ENCODE peak calls at places on chromosomes 13 and 19, in seven cellular contexts. One of them, this sample, is unnamed.

GRCh38 chr13:80011448-80012212 is 329.3 kb downstream of the SPRY2 start:
- DNase-seq in pancreas: no peak
- DNase-seq in fibroblast of mammary gland: no peak
- DNase-seq in activated B cell treated with CpG ODN at 0.5 μM for 24 hours: no peak
- DNase-seq in left lung: no peak
- DNase-seq in AG09309: no peak
- DNase-seq in cardiac muscle cell: peak
- DNase-seq in this sample: no peak

GRCh38 chr19:35044317-35045117 is 3.0 kb downstream of the HPN start:
- DNase-seq in pancreas: no peak
- DNase-seq in left lung: no peak
- DNase-seq in cardiac muscle cell: peak
- DNase-seq in fibroblast of mammary gland: peak
- DNase-seq in AG09309: no peak
- DNase-seq in activated B cell treated with CpG ODN at 0.5 μM for 24 hours: peak
- DNase-seq in this sample: peak

GRCh38 chr19:13984875-13985741 is 21.0 kb downstream of the RFX1 start:
- DNase-seq in fibroblast of mammary gland: no peak
- DNase-seq in cardiac muscle cell: no peak
- DNase-seq in left lung: peak
- DNase-seq in AG09309: no peak
- DNase-seq in activated B cell treated with CpG ODN at 0.5 μM for 24 hours: no peak
- DNase-seq in pancreas: no peak
- DNase-seq in this sample: no peak

GRCh38 chr13:50125306-50125555 is 110.0 kb downstream of the KCNRG start:
- DNase-seq in left lung: no peak
- DNase-seq in activated B cell treated with CpG ODN at 0.5 μM for 24 hours: peak
- DNase-seq in cardiac muscle cell: no peak
- DNase-seq in pancreas: peak
- DNase-seq in fibroblast of mammary gland: no peak
- DNase-seq in AG09309: no peak
- DNase-seq in this sample: no peak

GRCh38 chr13:20360835-20361412 is 128.8 kb upstream of the GJB6 start:
- DNase-seq in fibroblast of mammary gland: peak
- DNase-seq in activated B cell treated with CpG ODN at 0.5 μM for 24 hours: no peak
- DNase-seq in AG09309: no peak
- DNase-seq in cardiac muscle cell: no peak
- DNase-seq in left lung: no peak
- DNase-seq in pancreas: no peak
- DNase-seq in this sample: peak

GRCh38 chr13:114334305-114335053 is 20.2 kb downstream of the CHAMP1 start:
- DNase-seq in AG09309: no peak
- DNase-seq in left lung: no peak
- DNase-seq in cardiac muscle cell: no peak
- DNase-seq in pancreas: no peak
- DNase-seq in activated B cell treated with CpG ODN at 0.5 μM for 24 hours: no peak
- DNase-seq in fibroblast of mammary gland: no peak
- DNase-seq in this sample: no peak

GRCh38 chr19:17309962-17310461 is 649 bp downstream of the DDA1 start:
- DNase-seq in pancreas: no peak
- DNase-seq in activated B cell treated with CpG ODN at 0.5 μM for 24 hours: no peak
- DNase-seq in cardiac muscle cell: no peak
- DNase-seq in AG09309: no peak
- DNase-seq in left lung: no peak
- DNase-seq in fibroblast of mammary gland: no peak
- DNase-seq in this sample: no peak

GRCh38 chr13:71171740-71172139 is 695.3 kb downstream of the DACH1 start:
- DNase-seq in cardiac muscle cell: no peak
- DNase-seq in pancreas: no peak
- DNase-seq in left lung: no peak
- DNase-seq in activated B cell treated with CpG ODN at 0.5 μM for 24 hours: no peak
- DNase-seq in fibroblast of mammary gland: no peak
- DNase-seq in AG09309: no peak
- DNase-seq in this sample: no peak

GRCh38 chr19:10769533-10770491 is 51.9 kb downstream of the DNM2 start:
- DNase-seq in fibroblast of mammary gland: peak
- DNase-seq in left lung: no peak
- DNase-seq in AG09309: no peak
- DNase-seq in activated B cell treated with CpG ODN at 0.5 μM for 24 hours: no peak
- DNase-seq in pancreas: peak
- DNase-seq in cardiac muscle cell: peak
- DNase-seq in this sample: peak

GRCh38 chr19:41911889-41912731 is 16.1 kb downstream of the ERFL start:
- DNase-seq in fibroblast of mammary gland: no peak
- DNase-seq in AG09309: no peak
- DNase-seq in activated B cell treated with CpG ODN at 0.5 μM for 24 hours: no peak
- DNase-seq in left lung: no peak
- DNase-seq in cardiac muscle cell: no peak
- DNase-seq in pancreas: no peak
- DNase-seq in this sample: no peak

GRCh38 chr13:103134271-103134670 is 68.1 kb upstream of the SLC10A2 start:
- DNase-seq in activated B cell treated with CpG ODN at 0.5 μM for 24 hours: no peak
- DNase-seq in AG09309: no peak
- DNase-seq in cardiac muscle cell: no peak
- DNase-seq in fibroblast of mammary gland: no peak
- DNase-seq in left lung: no peak
- DNase-seq in pancreas: no peak
- DNase-seq in this sample: no peak

GRCh38 chr19:30369833-30370232 is 2.4 kb upstream of the ZNF536 start:
- DNase-seq in cardiac muscle cell: no peak
- DNase-seq in fibroblast of mammary gland: no peak
- DNase-seq in left lung: no peak
- DNase-seq in pancreas: no peak
- DNase-seq in AG09309: no peak
- DNase-seq in activated B cell treated with CpG ODN at 0.5 μM for 24 hours: no peak
- DNase-seq in this sample: no peak

GRCh38 chr19:13225085-13225484 is 74.9 kb downstream of the IER2 start:
- DNase-seq in cardiac muscle cell: no peak
- DNase-seq in pancreas: no peak
- DNase-seq in AG09309: no peak
- DNase-seq in activated B cell treated with CpG ODN at 0.5 μM for 24 hours: no peak
- DNase-seq in fibroblast of mammary gland: no peak
- DNase-seq in left lung: no peak
- DNase-seq in this sample: no peak

GRCh38 chr19:41871573-41872383 is 5.3 kb upstream of the CD79A start:
- DNase-seq in cardiac muscle cell: peak
- DNase-seq in pancreas: no peak
- DNase-seq in left lung: no peak
- DNase-seq in AG09309: no peak
- DNase-seq in fibroblast of mammary gland: no peak
- DNase-seq in activated B cell treated with CpG ODN at 0.5 μM for 24 hours: peak
- DNase-seq in this sample: no peak

GRCh38 chr19:3275068-3275582 is 50.7 kb downstream of the CELF5 start:
- DNase-seq in fibroblast of mammary gland: no peak
- DNase-seq in left lung: no peak
- DNase-seq in activated B cell treated with CpG ODN at 0.5 μM for 24 hours: peak
- DNase-seq in AG09309: no peak
- DNase-seq in cardiac muscle cell: no peak
- DNase-seq in pancreas: peak
- DNase-seq in this sample: no peak
- TF ChIP-seq CTCF in fibroblast of mammary gland: peak
- TF ChIP-seq CTCF in left lung: no peak
- TF ChIP-seq CTCF in activated B cell treated with CpG ODN at 0.5 μM for 24 hours: no peak
- TF ChIP-seq CTCF in AG09309: peak
- TF ChIP-seq CTCF in cardiac muscle cell: peak
- TF ChIP-seq CTCF in pancreas: no peak
- TF ChIP-seq CTCF in this sample: no peak

GRCh38 chr19:39110263-39110967 is 15.2 kb upstream of the PAK4 start:
- DNase-seq in fibroblast of mammary gland: peak
- DNase-seq in AG09309: no peak
- DNase-seq in left lung: peak
- DNase-seq in cardiac muscle cell: peak
- DNase-seq in pancreas: no peak
- DNase-seq in activated B cell treated with CpG ODN at 0.5 μM for 24 hours: peak
- DNase-seq in this sample: no peak
- TF ChIP-seq CTCF in fibroblast of mammary gland: peak
- TF ChIP-seq CTCF in AG09309: peak
- TF ChIP-seq CTCF in left lung: peak
- TF ChIP-seq CTCF in cardiac muscle cell: peak
- TF ChIP-seq CTCF in pancreas: peak
- TF ChIP-seq CTCF in activated B cell treated with CpG ODN at 0.5 μM for 24 hours: no peak
- TF ChIP-seq CTCF in this sample: peak

GRCh38 chr13:59182241-59182640 is 981.5 kb downstream of the DIAPH3 start:
- DNase-seq in left lung: no peak
- DNase-seq in activated B cell treated with CpG ODN at 0.5 μM for 24 hours: no peak
- DNase-seq in AG09309: no peak
- DNase-seq in pancreas: no peak
- DNase-seq in fibroblast of mammary gland: no peak
- DNase-seq in cardiac muscle cell: no peak
- DNase-seq in this sample: no peak

GRCh38 chr13:59176775-59177174 is 987.0 kb downstream of the DIAPH3 start:
- DNase-seq in cardiac muscle cell: no peak
- DNase-seq in AG09309: no peak
- DNase-seq in activated B cell treated with CpG ODN at 0.5 μM for 24 hours: no peak
- DNase-seq in pancreas: no peak
- DNase-seq in left lung: no peak
- DNase-seq in fibroblast of mammary gland: no peak
- DNase-seq in this sample: no peak

DNA sequence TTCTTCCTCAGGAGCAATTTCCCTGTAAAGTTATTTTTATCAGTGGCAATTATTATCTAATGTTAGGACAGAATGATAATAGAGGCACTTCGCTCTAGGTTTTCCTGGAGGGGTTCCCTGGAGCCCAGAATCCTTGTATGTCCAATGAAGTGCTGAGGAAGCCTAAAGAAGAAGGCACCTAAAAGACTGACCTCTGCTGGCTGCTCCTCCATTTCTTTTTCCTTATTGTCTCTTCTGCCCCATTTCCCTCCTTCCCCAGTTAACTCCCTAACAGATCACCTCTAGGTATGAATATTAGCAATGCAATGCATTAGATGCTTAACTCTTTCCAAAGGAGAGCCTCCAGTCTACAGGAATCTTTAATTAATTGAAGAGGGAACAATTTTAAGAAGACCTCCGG is 985.4 kb downstream of the DIAPH3 start:
- DNase-seq in AG09309: no peak
- DNase-seq in fibroblast of mammary gland: peak
- DNase-seq in pancreas: no peak
- DNase-seq in cardiac muscle cell: peak
- DNase-seq in left lung: no peak
- DNase-seq in activated B cell treated with CpG ODN at 0.5 μM for 24 hours: no peak
- DNase-seq in this sample: no peak
- TF ChIP-seq CTCF in AG09309: no peak
- TF ChIP-seq CTCF in fibroblast of mammary gland: peak
- TF ChIP-seq CTCF in pancreas: no peak
- TF ChIP-seq CTCF in cardiac muscle cell: peak
- TF ChIP-seq CTCF in left lung: no peak
- TF ChIP-seq CTCF in activated B cell treated with CpG ODN at 0.5 μM for 24 hours: no peak
- TF ChIP-seq CTCF in this sample: peak

GRCh38 chr13:73341748-73342147 is 282.9 kb downstream of the KLF5 start:
- DNase-seq in fibroblast of mammary gland: peak
- DNase-seq in AG09309: peak
- DNase-seq in activated B cell treated with CpG ODN at 0.5 μM for 24 hours: no peak
- DNase-seq in pancreas: no peak
- DNase-seq in cardiac muscle cell: peak
- DNase-seq in left lung: no peak
- DNase-seq in this sample: peak
- TF ChIP-seq CTCF in fibroblast of mammary gland: no peak
- TF ChIP-seq CTCF in AG09309: peak
- TF ChIP-seq CTCF in activated B cell treated with CpG ODN at 0.5 μM for 24 hours: no peak
- TF ChIP-seq CTCF in pancreas: no peak
- TF ChIP-seq CTCF in cardiac muscle cell: no peak
- TF ChIP-seq CTCF in left lung: no peak
- TF ChIP-seq CTCF in this sample: peak

DNA sequence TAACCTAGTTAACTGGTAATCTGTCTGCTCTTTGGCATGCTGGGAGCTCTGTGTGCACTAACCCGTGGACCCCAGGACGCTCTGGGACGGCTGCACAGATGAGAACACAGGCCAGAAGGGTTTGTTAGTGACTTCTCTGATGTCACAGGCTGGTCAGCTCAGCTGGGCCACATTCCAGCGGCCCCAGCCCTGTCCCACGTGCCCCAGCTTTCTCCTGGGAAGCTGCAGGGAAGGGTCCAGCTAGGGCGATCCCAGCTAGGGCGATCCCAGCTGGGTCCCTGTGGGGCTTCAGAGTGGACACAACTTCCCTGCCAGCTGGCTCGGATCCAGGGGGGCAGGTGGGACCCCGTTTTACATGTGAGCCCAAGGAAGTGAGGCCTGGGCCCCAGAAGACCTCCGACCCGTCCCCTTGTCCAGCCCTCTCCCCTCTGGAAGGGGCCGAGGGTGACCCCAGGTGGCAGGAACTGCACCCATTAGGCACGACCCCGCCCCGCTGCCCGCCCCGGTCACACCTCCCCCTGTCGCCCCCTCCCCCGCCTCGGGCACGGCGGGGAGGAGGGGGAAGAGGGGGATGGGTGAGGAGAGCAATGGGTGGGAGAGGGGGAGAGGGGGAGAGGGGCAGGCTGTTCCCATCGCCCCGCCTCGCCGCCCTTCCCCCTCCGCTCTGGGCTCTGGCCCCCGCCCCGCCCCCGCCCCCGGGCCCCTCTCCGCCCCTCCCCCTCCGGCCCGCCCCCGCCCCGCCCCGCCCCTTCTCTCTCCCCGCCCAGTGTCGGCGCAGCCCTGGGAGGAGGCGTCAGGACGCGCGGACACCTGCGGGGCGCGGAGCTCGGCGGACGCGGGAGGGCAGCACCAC is 75.2 kb upstream of the MCF2L start:
- DNase-seq in cardiac muscle cell: peak
- DNase-seq in fibroblast of mammary gland: no peak
- DNase-seq in activated B cell treated with CpG ODN at 0.5 μM for 24 hours: no peak
- DNase-seq in pancreas: peak
- DNase-seq in left lung: peak
- DNase-seq in AG09309: no peak
- DNase-seq in this sample: no peak
- TF ChIP-seq CTCF in cardiac muscle cell: no peak
- TF ChIP-seq CTCF in fibroblast of mammary gland: no peak
- TF ChIP-seq CTCF in activated B cell treated with CpG ODN at 0.5 μM for 24 hours: no peak
- TF ChIP-seq CTCF in pancreas: no peak
- TF ChIP-seq CTCF in left lung: no peak
- TF ChIP-seq CTCF in AG09309: no peak
- TF ChIP-seq CTCF in this sample: no peak

GRCh38 chr19:8832132-8833021 is at the start of the genes MBD3L1 and ZNF558:
- DNase-seq in cardiac muscle cell: peak
- DNase-seq in activated B cell treated with CpG ODN at 0.5 μM for 24 hours: peak
- DNase-seq in AG09309: peak
- DNase-seq in pancreas: peak
- DNase-seq in left lung: peak
- DNase-seq in fibroblast of mammary gland: peak
- DNase-seq in this sample: peak
- TF ChIP-seq CTCF in cardiac muscle cell: peak
- TF ChIP-seq CTCF in activated B cell treated with CpG ODN at 0.5 μM for 24 hours: no peak
- TF ChIP-seq CTCF in AG09309: no peak
- TF ChIP-seq CTCF in pancreas: no peak
- TF ChIP-seq CTCF in left lung: peak
- TF ChIP-seq CTCF in fibroblast of mammary gland: no peak
- TF ChIP-seq CTCF in this sample: peak

DNA sequence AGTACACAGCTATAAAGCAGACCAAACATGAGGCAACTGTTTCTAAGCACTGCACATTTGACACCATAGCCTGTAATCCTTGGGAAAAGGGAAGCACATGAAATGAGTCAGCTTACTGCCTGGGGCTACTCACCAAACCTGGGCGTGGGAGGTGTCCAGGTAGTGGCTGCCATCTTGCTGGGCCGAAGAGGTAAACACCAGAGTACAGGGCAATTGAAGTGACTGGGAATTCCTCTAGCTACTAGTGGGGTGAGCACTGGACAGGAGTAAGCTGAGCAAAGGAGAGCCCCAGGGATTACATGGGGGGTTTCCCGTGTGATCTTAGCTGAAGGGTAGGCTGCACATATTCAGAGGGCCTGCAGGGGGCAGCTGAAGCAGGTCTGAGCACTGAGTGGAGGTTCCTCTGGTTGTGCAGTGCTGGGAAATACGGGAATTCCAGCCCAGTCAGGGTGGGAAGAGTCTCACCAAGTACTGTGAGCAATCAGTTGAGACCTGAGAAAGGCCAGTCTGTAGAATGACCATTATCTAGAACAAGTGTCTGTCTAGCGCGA is 140.5 kb downstream of the SLC7A1 start:
- DNase-seq in AG09309: no peak
- DNase-seq in pancreas: no peak
- DNase-seq in fibroblast of mammary gland: peak
- DNase-seq in cardiac muscle cell: peak
- DNase-seq in activated B cell treated with CpG ODN at 0.5 μM for 24 hours: no peak
- DNase-seq in left lung: no peak
- DNase-seq in this sample: peak
- TF ChIP-seq CTCF in AG09309: peak
- TF ChIP-seq CTCF in pancreas: no peak
- TF ChIP-seq CTCF in fibroblast of mammary gland: peak
- TF ChIP-seq CTCF in cardiac muscle cell: peak
- TF ChIP-seq CTCF in activated B cell treated with CpG ODN at 0.5 μM for 24 hours: no peak
- TF ChIP-seq CTCF in left lung: no peak
- TF ChIP-seq CTCF in this sample: peak